ENCODE peak calls at places on chromosome 4, in six cellular contexts. I, F, J, H, W and K are unnamed samples.

GRCh38 chr4:36870121-36870520 is 374.4 kb upstream of the NWD2 start:
- DNase-seq in J (no peak), F (no peak), H (no peak), I (no peak), W (no peak), K (no peak)

GRCh38 chr4:40149960-40150385 is 46.9 kb upstream of the RHOH start:
- DNase-seq in J (peak; percentile 39), W (peak; percentile 85), I (peak; percentile 46), H (no peak), F (peak; percentile 4), K (no peak)

GRCh38 chr4:1010522-1011021 is 854 bp upstream of the FGFRL1 start:
- DNase-seq in W (no peak), I (peak; percentile 65), F (no peak), J (peak; percentile 61), H (peak; percentile 77), K (peak; percentile 17)

GRCh38 chr4:183360161-183360919 is 38.1 kb upstream of the CLDN24 start:
- DNase-seq in I (no peak), W (no peak), H (no peak), J (no peak), F (no peak), K (no peak)

GRCh38 chr4:61805979-61806378 is 605.9 kb downstream of the ADGRL3 start:
- DNase-seq in J (no peak), I (peak; percentile 5), F (no peak), H (no peak), W (no peak), K (no peak)

GRCh38 chr4:2891294-2891693 is 47.6 kb downstream of the ADD1 start:
- DNase-seq in H (no peak), I (no peak), J (no peak), W (no peak), F (no peak), K (no peak)

GRCh38 chr4:108536577-108536976 is 83.8 kb upstream of the RPL34 start:
- DNase-seq in F (no peak), W (no peak), H (no peak), I (no peak), J (no peak), K (no peak)

GRCh38 chr4:73730292-73730691 is 10.1 kb upstream of the CXCL8 start:
- DNase-seq in W (no peak), H (no peak), J (no peak), I (no peak), F (no peak), K (no peak)

GRCh38 chr4:6916587-6917444 is 7.2 kb downstream of the TBC1D14 start:
- DNase-seq in F (no peak), W (no peak), J (no peak), I (no peak), H (peak; percentile 82), K (no peak)

GRCh38 chr4:11178433-11178832 is 250.3 kb downstream of the HS3ST1 start:
- DNase-seq in F (no peak), H (no peak), J (no peak), I (no peak), W (no peak), K (no peak)

GRCh38 chr4:170089743-170090666 is at the start of gene AADAT:
- DNase-seq in F (no peak), W (peak; percentile 39), I (peak; percentile 80), J (peak; percentile 42), H (peak; percentile 76), K (peak; percentile 66)
- TF ChIP-seq CTCF in F (peak; percentile 83), W (peak; percentile 37), I (peak; percentile 88), J (peak; percentile 92), H (peak; percentile 61), K (peak; percentile 62)

DNA sequence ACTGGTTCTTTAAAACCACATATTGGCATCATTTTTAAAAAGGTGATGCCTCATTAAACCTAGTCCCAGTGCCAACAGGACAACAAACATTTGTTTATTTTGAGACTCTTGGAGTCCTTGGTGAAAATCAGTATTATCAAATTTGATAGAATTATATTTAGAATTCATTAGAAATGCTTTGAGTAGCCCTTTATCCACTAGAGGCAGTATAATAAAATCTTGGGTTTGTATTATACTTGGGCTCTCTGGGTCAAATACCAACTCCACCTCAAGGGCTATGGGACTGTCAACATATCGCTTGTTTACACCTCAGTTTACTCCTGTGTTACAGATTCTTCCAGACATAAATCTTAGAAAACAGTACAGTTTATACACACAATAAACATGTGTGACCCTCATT is 335.7 kb upstream of the FSTL5 start:
- DNase-seq in F (no peak), H (no peak), I (peak; percentile 2), W (no peak), J (no peak), K (no peak)
- TF ChIP-seq CTCF in F (peak; percentile 32), H (peak; percentile 29), I (peak; percentile 15), W (peak; percentile 33), J (no peak), K (peak; percentile 25)

DNA sequence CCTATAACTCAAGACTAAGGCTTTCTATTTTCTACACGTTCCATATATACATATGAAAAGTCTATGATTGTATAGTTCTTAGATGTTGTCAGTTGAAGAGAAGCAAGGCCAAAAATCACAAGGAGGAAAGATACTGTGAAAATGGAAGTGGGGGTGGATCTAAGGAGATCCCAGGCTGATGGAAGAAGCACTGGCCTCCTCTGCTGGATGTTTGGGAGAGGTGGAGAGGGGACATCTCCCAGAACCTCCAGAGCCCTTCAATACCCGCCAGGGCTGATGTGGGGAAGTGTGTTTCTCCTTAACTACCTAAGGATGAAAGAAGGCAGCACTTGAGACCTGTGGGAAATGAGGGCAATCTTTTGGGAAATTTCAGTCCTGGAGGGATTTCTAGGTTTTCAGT is 67.4 kb downstream of the RASGEF1B start:
- DNase-seq in H (no peak), W (no peak), J (no peak), I (no peak), F (no peak), K (no peak)
- TF ChIP-seq CTCF in H (no peak), W (no peak), J (no peak), I (no peak), F (no peak), K (peak; percentile 22)

GRCh38 chr4:140150886-140151699 is 2.9 kb downstream of the MAML3 start:
- DNase-seq in J (peak; percentile 78), F (no peak), W (peak; percentile 90), H (peak; percentile 95), I (peak; percentile 70), K (no peak)
- TF ChIP-seq CTCF in J (no peak), F (no peak), W (no peak), H (no peak), I (no peak), K (no peak)